ENCODE peak calls at places on chromosome 9, in seven cellular contexts. One of them, this sample, is unnamed.

GRCh38 chr9:98056403-98057094 is at the start of gene NANS:
- DNase-seq in K562: peak
- DNase-seq in vagina: peak
- DNase-seq in GM23338: peak
- DNase-seq in transverse colon: peak
- DNase-seq in HCT116: peak
- DNase-seq in suprapubic skin: peak
- DNase-seq in this sample: peak

GRCh38 chr9:96169901-96170300 is 132.1 kb downstream of the HSD17B3 start:
- DNase-seq in suprapubic skin: no peak
- DNase-seq in transverse colon: no peak
- DNase-seq in HCT116: no peak
- DNase-seq in K562: no peak
- DNase-seq in GM23338: no peak
- DNase-seq in vagina: no peak
- DNase-seq in this sample: no peak

GRCh38 chr9:124411514-124412227 is 3.6 kb downstream of the PSMB7 start:
- DNase-seq in vagina: no peak
- DNase-seq in K562: no peak
- DNase-seq in GM23338: no peak
- DNase-seq in HCT116: no peak
- DNase-seq in suprapubic skin: no peak
- DNase-seq in transverse colon: no peak
- DNase-seq in this sample: no peak

GRCh38 chr9:122498883-122499288 is 11.7 kb upstream of the OR1J2 start:
- DNase-seq in K562: peak
- DNase-seq in transverse colon: no peak
- DNase-seq in suprapubic skin: no peak
- DNase-seq in HCT116: peak
- DNase-seq in vagina: no peak
- DNase-seq in GM23338: peak
- DNase-seq in this sample: no peak

GRCh38 chr9:136481558-136481957 is 1.3 kb downstream of the SEC16A start:
- DNase-seq in vagina: no peak
- DNase-seq in HCT116: no peak
- DNase-seq in GM23338: no peak
- DNase-seq in suprapubic skin: no peak
- DNase-seq in K562: no peak
- DNase-seq in transverse colon: no peak
- DNase-seq in this sample: no peak

GRCh38 chr9:93893899-93894690 is 61.1 kb downstream of the BARX1 start:
- DNase-seq in vagina: peak
- DNase-seq in GM23338: no peak
- DNase-seq in K562: peak
- DNase-seq in suprapubic skin: peak
- DNase-seq in HCT116: no peak
- DNase-seq in transverse colon: peak
- DNase-seq in this sample: no peak

GRCh38 chr9:7402704-7403389 is 396.7 kb downstream of the DMAC1 start:
- DNase-seq in vagina: no peak
- DNase-seq in K562: no peak
- DNase-seq in suprapubic skin: no peak
- DNase-seq in transverse colon: no peak
- DNase-seq in GM23338: peak
- DNase-seq in HCT116: no peak
- DNase-seq in this sample: no peak

GRCh38 chr9:4503103-4503502 is 12.8 kb downstream of the SLC1A1 start:
- DNase-seq in transverse colon: no peak
- DNase-seq in HCT116: no peak
- DNase-seq in vagina: no peak
- DNase-seq in GM23338: no peak
- DNase-seq in K562: no peak
- DNase-seq in suprapubic skin: no peak
- DNase-seq in this sample: no peak

GRCh38 chr9:68966496-68966944 is 47.4 kb downstream of the PRKACG start:
- DNase-seq in suprapubic skin: no peak
- DNase-seq in vagina: no peak
- DNase-seq in GM23338: no peak
- DNase-seq in transverse colon: no peak
- DNase-seq in HCT116: no peak
- DNase-seq in K562: no peak
- DNase-seq in this sample: no peak

GRCh38 chr9:93380410-93381060 is 71.0 kb upstream of the FAM120A start:
- DNase-seq in transverse colon: no peak
- DNase-seq in HCT116: no peak
- DNase-seq in K562: no peak
- DNase-seq in suprapubic skin: no peak
- DNase-seq in vagina: no peak
- DNase-seq in GM23338: peak
- DNase-seq in this sample: no peak

GRCh38 chr9:133888779-133889491 is 103.2 kb downstream of the VAV2 start:
- DNase-seq in suprapubic skin: no peak
- DNase-seq in K562: no peak
- DNase-seq in GM23338: no peak
- DNase-seq in vagina: no peak
- DNase-seq in HCT116: no peak
- DNase-seq in transverse colon: no peak
- DNase-seq in this sample: no peak

GRCh38 chr9:16505159-16505558 is 365.3 kb downstream of the BNC2 start:
- DNase-seq in K562: no peak
- DNase-seq in transverse colon: no peak
- DNase-seq in vagina: no peak
- DNase-seq in GM23338: no peak
- DNase-seq in HCT116: no peak
- DNase-seq in suprapubic skin: no peak
- DNase-seq in this sample: no peak

GRCh38 chr9:16510506-16510905 is 360.0 kb downstream of the BNC2 start:
- DNase-seq in transverse colon: no peak
- DNase-seq in suprapubic skin: no peak
- DNase-seq in HCT116: no peak
- DNase-seq in K562: no peak
- DNase-seq in vagina: no peak
- DNase-seq in GM23338: no peak
- DNase-seq in this sample: no peak

GRCh38 chr9:16512281-16512680 is 358.2 kb downstream of the BNC2 start:
- DNase-seq in suprapubic skin: no peak
- DNase-seq in transverse colon: no peak
- DNase-seq in GM23338: no peak
- DNase-seq in K562: no peak
- DNase-seq in vagina: no peak
- DNase-seq in HCT116: no peak
- DNase-seq in this sample: no peak

GRCh38 chr9:16514131-16514530 is 356.3 kb downstream of the BNC2 start:
- DNase-seq in GM23338: peak
- DNase-seq in suprapubic skin: no peak
- DNase-seq in transverse colon: no peak
- DNase-seq in vagina: no peak
- DNase-seq in HCT116: no peak
- DNase-seq in K562: no peak
- DNase-seq in this sample: no peak

GRCh38 chr9:16509946-16510504 is 360.4 kb downstream of the BNC2 start:
- DNase-seq in K562: no peak
- DNase-seq in transverse colon: no peak
- DNase-seq in HCT116: no peak
- DNase-seq in GM23338: no peak
- DNase-seq in vagina: no peak
- DNase-seq in suprapubic skin: no peak
- DNase-seq in this sample: no peak
- TF ChIP-seq POLR2AphosphoS5 in K562: no peak
- TF ChIP-seq POLR2AphosphoS5 in transverse colon: no peak
- TF ChIP-seq POLR2AphosphoS5 in HCT116: no peak
- TF ChIP-seq POLR2AphosphoS5 in GM23338: no peak
- TF ChIP-seq POLR2AphosphoS5 in vagina: no peak
- TF ChIP-seq POLR2AphosphoS5 in suprapubic skin: no peak
- TF ChIP-seq POLR2AphosphoS5 in this sample: no peak

GRCh38 chr9:131365546-131365945 is 28.3 kb upstream of the PRRC2B start:
- DNase-seq in vagina: no peak
- DNase-seq in transverse colon: no peak
- DNase-seq in GM23338: no peak
- DNase-seq in K562: peak
- DNase-seq in HCT116: no peak
- DNase-seq in suprapubic skin: no peak
- DNase-seq in this sample: no peak

GRCh38 chr9:131370638-131371037 is 23.2 kb upstream of the PRRC2B start:
- DNase-seq in GM23338: no peak
- DNase-seq in transverse colon: no peak
- DNase-seq in K562: peak
- DNase-seq in vagina: no peak
- DNase-seq in HCT116: no peak
- DNase-seq in suprapubic skin: no peak
- DNase-seq in this sample: no peak

GRCh38 chr9:131367445-131367844 is 26.4 kb upstream of the PRRC2B start:
- DNase-seq in K562: peak
- DNase-seq in GM23338: no peak
- DNase-seq in transverse colon: no peak
- DNase-seq in vagina: no peak
- DNase-seq in HCT116: no peak
- DNase-seq in suprapubic skin: no peak
- DNase-seq in this sample: no peak

GRCh38 chr9:131361202-131361833 is 32.6 kb upstream of the PRRC2B start:
- DNase-seq in HCT116: no peak
- DNase-seq in K562: no peak
- DNase-seq in GM23338: no peak
- DNase-seq in vagina: no peak
- DNase-seq in suprapubic skin: no peak
- DNase-seq in transverse colon: peak
- DNase-seq in this sample: no peak

DNA sequence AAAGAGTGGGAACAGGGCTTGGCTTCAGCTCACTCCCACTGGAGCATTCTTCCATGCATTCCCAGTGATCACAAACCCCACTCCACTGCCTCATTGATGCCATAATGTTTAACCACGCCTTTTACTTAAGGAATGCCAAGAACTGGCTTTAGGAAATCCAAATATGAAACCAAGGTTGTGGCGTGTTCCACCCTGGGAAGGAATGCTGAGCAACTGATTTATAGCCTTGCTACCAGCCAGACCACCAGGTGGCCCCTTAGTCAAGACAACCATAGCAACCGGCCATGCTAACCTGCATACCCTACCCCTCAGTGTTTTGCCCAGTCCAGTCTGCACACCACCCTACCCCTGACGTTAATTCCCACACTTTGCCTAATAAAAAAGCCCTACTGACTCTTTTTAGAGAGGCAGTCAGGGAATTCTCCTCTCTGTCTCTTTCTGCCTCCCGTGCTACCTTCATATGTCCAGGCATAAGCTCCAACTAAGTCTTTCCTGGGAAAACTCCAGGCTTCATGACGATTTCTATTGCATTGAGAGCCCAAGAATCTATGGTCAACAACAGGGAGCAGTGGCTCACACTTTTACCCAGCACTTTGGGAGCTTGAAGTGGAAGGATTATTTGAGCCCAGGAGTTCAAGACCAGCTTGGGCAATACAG is 27.0 kb upstream of the PRRC2B start:
- DNase-seq in vagina: no peak
- DNase-seq in HCT116: no peak
- DNase-seq in K562: peak
- DNase-seq in GM23338: peak
- DNase-seq in transverse colon: peak
- DNase-seq in suprapubic skin: no peak
- DNase-seq in this sample: no peak
- TF ChIP-seq POLR2AphosphoS5 in vagina: no peak
- TF ChIP-seq POLR2AphosphoS5 in HCT116: no peak
- TF ChIP-seq POLR2AphosphoS5 in K562: no peak
- TF ChIP-seq POLR2AphosphoS5 in GM23338: no peak
- TF ChIP-seq POLR2AphosphoS5 in transverse colon: no peak
- TF ChIP-seq POLR2AphosphoS5 in suprapubic skin: no peak
- TF ChIP-seq POLR2AphosphoS5 in this sample: no peak

GRCh38 chr9:26548766-26549290 is 343.8 kb downstream of the CAAP1 start:
- DNase-seq in transverse colon: no peak
- DNase-seq in vagina: no peak
- DNase-seq in GM23338: no peak
- DNase-seq in suprapubic skin: no peak
- DNase-seq in K562: no peak
- DNase-seq in HCT116: no peak
- DNase-seq in this sample: no peak

GRCh38 chr9:26551451-26551850 is 341.2 kb downstream of the CAAP1 start:
- DNase-seq in K562: no peak
- DNase-seq in vagina: no peak
- DNase-seq in HCT116: no peak
- DNase-seq in GM23338: no peak
- DNase-seq in suprapubic skin: no peak
- DNase-seq in transverse colon: no peak
- DNase-seq in this sample: no peak

GRCh38 chr9:26551971-26552370 is 340.6 kb downstream of the CAAP1 start:
- DNase-seq in HCT116: no peak
- DNase-seq in suprapubic skin: no peak
- DNase-seq in GM23338: no peak
- DNase-seq in transverse colon: no peak
- DNase-seq in vagina: no peak
- DNase-seq in K562: no peak
- DNase-seq in this sample: no peak
- TF ChIP-seq POLR2AphosphoS5 in HCT116: no peak
- TF ChIP-seq POLR2AphosphoS5 in suprapubic skin: no peak
- TF ChIP-seq POLR2AphosphoS5 in GM23338: no peak
- TF ChIP-seq POLR2AphosphoS5 in transverse colon: no peak
- TF ChIP-seq POLR2AphosphoS5 in vagina: no peak
- TF ChIP-seq POLR2AphosphoS5 in K562: no peak
- TF ChIP-seq POLR2AphosphoS5 in this sample: no peak

GRCh38 chr9:108056805-108057386 is 567.3 kb upstream of the KLF4 start:
- DNase-seq in vagina: no peak
- DNase-seq in HCT116: no peak
- DNase-seq in suprapubic skin: no peak
- DNase-seq in K562: no peak
- DNase-seq in GM23338: no peak
- DNase-seq in transverse colon: no peak
- DNase-seq in this sample: no peak

GRCh38 chr9:108058137-108058779 is 568.7 kb upstream of the KLF4 start:
- DNase-seq in K562: no peak
- DNase-seq in suprapubic skin: no peak
- DNase-seq in transverse colon: no peak
- DNase-seq in HCT116: no peak
- DNase-seq in vagina: no peak
- DNase-seq in GM23338: no peak
- DNase-seq in this sample: no peak

GRCh38 chr9:108060165-108060564 is 570.6 kb upstream of the KLF4 start:
- DNase-seq in suprapubic skin: no peak
- DNase-seq in K562: no peak
- DNase-seq in transverse colon: no peak
- DNase-seq in GM23338: no peak
- DNase-seq in vagina: no peak
- DNase-seq in HCT116: no peak
- DNase-seq in this sample: no peak

GRCh38 chr9:108057421-108058136 is 568.0 kb upstream of the KLF4 start:
- DNase-seq in transverse colon: peak
- DNase-seq in GM23338: peak
- DNase-seq in vagina: no peak
- DNase-seq in suprapubic skin: no peak
- DNase-seq in HCT116: no peak
- DNase-seq in K562: no peak
- DNase-seq in this sample: peak

DNA sequence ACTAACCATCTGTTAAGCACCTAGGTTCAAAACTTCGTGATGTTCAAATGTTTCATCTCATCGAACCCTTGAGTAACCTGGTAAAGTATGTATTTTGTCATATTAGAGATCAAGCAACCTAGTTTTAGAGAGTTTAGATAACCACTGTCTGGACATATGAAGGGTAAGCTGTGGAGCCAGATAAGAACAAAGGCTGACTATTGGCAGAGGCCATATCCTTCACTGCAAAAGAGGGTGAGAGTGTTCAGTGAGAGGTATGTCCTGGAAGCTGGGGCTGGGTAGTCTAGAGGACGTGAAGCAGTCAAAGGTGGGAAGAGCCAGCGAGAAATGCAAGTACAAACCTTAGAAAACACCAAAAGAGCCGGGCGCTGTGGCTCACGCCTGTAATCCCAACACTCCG is 573.1 kb upstream of the KLF4 start:
- DNase-seq in HCT116: no peak
- DNase-seq in GM23338: no peak
- DNase-seq in suprapubic skin: no peak
- DNase-seq in vagina: peak
- DNase-seq in transverse colon: no peak
- DNase-seq in K562: no peak
- DNase-seq in this sample: no peak
- TF ChIP-seq POLR2AphosphoS5 in HCT116: no peak
- TF ChIP-seq POLR2AphosphoS5 in GM23338: no peak
- TF ChIP-seq POLR2AphosphoS5 in suprapubic skin: no peak
- TF ChIP-seq POLR2AphosphoS5 in vagina: no peak
- TF ChIP-seq POLR2AphosphoS5 in transverse colon: no peak
- TF ChIP-seq POLR2AphosphoS5 in K562: no peak
- TF ChIP-seq POLR2AphosphoS5 in this sample: no peak

This sample was measured in upper lobe of left lung.